ENCODE peak calls at places on chromosomes 16 and 17, in four cellular contexts. K is cardiac fibroblast, S is mucosa of descending colon, A is upper lobe of right lung. C is an unnamed sample.

GRCh38 chr17:46192484-46193245 is 564 bp downstream of the KANSL1 start:
- DNase-seq in A (peak), S (peak), K (peak), C (no peak)

GRCh38 chr17:28861393-28862203 is 6.8 kb downstream of the ERAL1 start:
- DNase-seq in K (no peak), S (no peak), A (no peak), C (no peak)

GRCh38 chr17:7491583-7491982 is 7.4 kb downstream of the POLR2A start:
- DNase-seq in S (no peak), K (no peak), A (no peak), C (no peak)

GRCh38 chr17:67212231-67212630 is 32.8 kb downstream of the HELZ start:
- DNase-seq in A (no peak), K (no peak), S (no peak), C (no peak)

GRCh38 chr17:56583772-56584171 is 9.7 kb upstream of the NOG start:
- DNase-seq in A (no peak), K (no peak), S (no peak), C (no peak)

GRCh38 chr17:59756236-59756818 is 48.9 kb downstream of the VMP1 start:
- DNase-seq in A (no peak), S (no peak), K (peak), C (no peak)

GRCh38 chr16:87366930-87367329 is 16.6 kb downstream of the FBXO31 start:
- DNase-seq in K (no peak), A (no peak), S (no peak), C (no peak)

GRCh38 chr16:10297341-10298006 is 88.4 kb upstream of the ATF7IP2 start:
- DNase-seq in A (no peak), S (no peak), K (no peak), C (no peak)

GRCh38 chr16:54447606-54448440 is 161.2 kb upstream of the IRX3 start:
- DNase-seq in S (no peak), K (peak), A (no peak), C (no peak)

GRCh38 chr16:55949518-55949917 is 74.3 kb upstream of the CES5A start:
- DNase-seq in A (no peak), S (no peak), K (peak), C (no peak)

GRCh38 chr16:3057181-3058166 is 8.0 kb upstream of the IL32 start:
- DNase-seq in K (no peak), A (no peak), S (peak), C (no peak)

GRCh38 chr17:59893617-59894100 is 738 bp downstream of the RPS6KB1 start:
- DNase-seq in S (no peak), A (no peak), K (peak), C (no peak)

GRCh38 chr16:83005653-83006160 is 378.9 kb downstream of the CDH13 start:
- DNase-seq in K (peak), A (no peak), S (no peak), C (no peak)

GRCh38 chr17:4440690-4441686 is 7.2 kb downstream of the SPNS3 start:
- DNase-seq in S (no peak), K (no peak), A (no peak), C (no peak)

GRCh38 chr17:50187403-50187735 is 14.1 kb downstream of the COL1A1 start:
- DNase-seq in K (peak), S (peak), A (no peak), C (no peak)

GRCh38 chr16:31476305-31477219 is 4.6 kb downstream of the TGFB1I1 start:
- DNase-seq in A (peak), K (no peak), S (peak), C (no peak)

GRCh38 chr17:6269474-6269873 is 165.4 kb downstream of the AIPL1 start:
- DNase-seq in A (no peak), K (peak), S (no peak), C (no peak)

GRCh38 chr17:45143767-45144198 is 4.5 kb upstream of the HEXIM1 start:
- DNase-seq in K (peak), A (peak), S (peak), C (peak)

GRCh38 chr17:32551186-32551955 is 64.6 kb downstream of the CDK5R1 start:
- DNase-seq in A (no peak), K (peak), S (no peak), C (no peak)

GRCh38 chr16:21076186-21076883 is 74.3 kb downstream of the DNAH3 start:
- DNase-seq in K (no peak), S (no peak), A (no peak), C (no peak)

GRCh38 chr17:43826206-43826605 is 6.7 kb downstream of the MPP3 start:
- DNase-seq in K (no peak), S (no peak), A (peak), C (no peak)

GRCh38 chr16:72848759-72849664 is 198.9 kb downstream of the ZFHX3 start:
- DNase-seq in K (peak), A (peak), S (peak), C (peak)

GRCh38 chr17:39208136-39208535 is 8.1 kb downstream of the RPL19 start:
- DNase-seq in A (peak), K (no peak), S (no peak), C (no peak)

GRCh38 chr16:27520982-27521673 is 28.6 kb downstream of the GTF3C1 start:
- DNase-seq in A (no peak), K (peak), S (no peak), C (no peak)

GRCh38 chr16:4910828-4911227 is 26.1 kb downstream of the PPL start:
- DNase-seq in K (no peak), A (no peak), S (no peak), C (no peak)

GRCh38 chr16:4908854-4909401 is 28.0 kb downstream of the PPL start:
- DNase-seq in K (no peak), A (no peak), S (no peak), C (no peak)

GRCh38 chr16:4911831-4912422 is 25.0 kb downstream of the PPL start:
- DNase-seq in S (no peak), A (no peak), K (peak), C (no peak)

GRCh38 chr16:4913130-4913773 is 23.7 kb downstream of the PPL start:
- DNase-seq in K (no peak), A (no peak), S (no peak), C (no peak)

DNA sequence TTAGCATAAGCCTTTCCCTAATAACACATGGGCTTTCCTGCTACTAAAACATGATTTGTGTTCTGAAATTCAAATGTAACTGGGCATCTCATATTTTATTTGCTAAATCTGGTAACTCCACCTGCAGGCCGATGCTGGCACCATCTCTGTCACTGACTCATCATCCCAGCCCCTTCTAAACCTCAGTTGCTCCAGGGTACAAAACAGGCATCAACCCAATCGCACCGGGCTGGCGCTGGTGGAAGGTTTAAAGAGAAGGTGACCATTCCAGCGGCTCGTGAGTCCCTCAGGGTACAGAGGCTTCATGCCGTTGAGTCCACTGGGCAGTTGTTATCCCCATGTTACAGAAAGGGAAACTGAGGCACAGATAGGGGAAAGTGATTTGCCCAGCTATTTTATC is 27.1 kb downstream of the PPL start:
- DNase-seq in S (no peak), A (no peak), K (no peak), C (no peak)
- TF ChIP-seq CTCF in S (no peak), A (no peak), K (no peak), C (peak)

DNA sequence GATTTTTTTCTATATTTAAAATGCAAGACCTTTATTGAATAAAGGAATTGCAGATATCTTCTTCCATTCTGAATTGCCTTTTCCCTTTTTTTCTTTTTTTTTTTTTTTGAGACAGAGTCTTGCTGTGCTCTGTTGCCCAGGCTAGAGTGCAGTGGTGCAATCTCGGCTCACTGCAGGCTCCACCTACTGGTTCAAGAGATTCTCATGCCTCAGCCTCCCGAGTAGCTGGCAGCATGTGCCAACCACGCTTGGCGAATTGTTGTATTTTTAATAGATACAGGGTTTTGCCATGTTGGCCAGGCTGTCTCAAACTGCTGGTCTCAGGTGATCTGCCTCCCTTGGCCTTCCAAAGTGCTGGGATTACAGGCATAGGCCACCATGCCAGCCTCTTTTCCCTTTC is 151.5 kb downstream of the CEP112 start:
- DNase-seq in K (no peak), A (no peak), S (no peak), C (no peak)
- TF ChIP-seq CTCF in K (no peak), A (peak), S (no peak), C (peak)

GRCh38 chr16:70605284-70605659 is 41.1 kb upstream of the IL34 start:
- DNase-seq in K (peak), A (no peak), S (no peak), C (no peak)
- TF ChIP-seq CTCF in K (no peak), A (no peak), S (no peak), C (no peak)

GRCh38 chr16:75644240-75645012 is 3.0 kb downstream of the KARS1 start:
- DNase-seq in K (no peak), S (no peak), A (no peak), C (no peak)
- TF ChIP-seq CTCF in K (no peak), S (no peak), A (no peak), C (no peak)

DNA sequence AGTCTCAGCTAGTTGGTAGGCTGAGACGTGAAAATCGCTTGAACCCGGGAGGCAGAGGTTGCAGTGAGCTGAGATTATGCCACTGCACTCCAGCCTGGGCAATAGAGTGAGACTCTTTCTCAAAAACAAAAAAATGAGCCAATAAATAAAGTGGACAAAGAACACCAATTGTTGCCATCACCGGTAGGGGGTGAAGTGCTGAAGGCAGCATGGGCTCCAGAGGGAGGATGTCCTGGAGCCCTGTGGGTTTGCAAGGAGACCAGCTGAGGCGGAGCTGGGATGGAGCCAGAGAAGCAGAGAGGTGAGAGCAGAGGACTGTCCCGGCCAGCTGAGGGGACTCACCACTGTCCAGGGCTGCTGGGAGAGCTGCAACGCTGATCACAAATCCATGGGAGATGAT is 13.8 kb downstream of the CHST6 start:
- DNase-seq in S (no peak), A (peak), K (no peak), C (no peak)
- TF ChIP-seq CTCF in S (no peak), A (no peak), K (no peak), C (no peak)

GRCh38 chr17:80982426-80982974 is 9.1 kb upstream of the CHMP6 start:
- DNase-seq in A (no peak), K (no peak), S (peak), C (no peak)

GRCh38 chr17:80981929-80982425 is 9.7 kb upstream of the CHMP6 start:
- DNase-seq in A (no peak), K (no peak), S (peak), C (no peak)

GRCh38 chr17:80980397-80981061 is 11.1 kb upstream of the CHMP6 start:
- DNase-seq in S (no peak), K (peak), A (no peak), C (no peak)

GRCh38 chr17:80979547-80980378 is 11.9 kb upstream of the CHMP6 start:
- DNase-seq in A (no peak), S (no peak), K (no peak), C (no peak)

DNA sequence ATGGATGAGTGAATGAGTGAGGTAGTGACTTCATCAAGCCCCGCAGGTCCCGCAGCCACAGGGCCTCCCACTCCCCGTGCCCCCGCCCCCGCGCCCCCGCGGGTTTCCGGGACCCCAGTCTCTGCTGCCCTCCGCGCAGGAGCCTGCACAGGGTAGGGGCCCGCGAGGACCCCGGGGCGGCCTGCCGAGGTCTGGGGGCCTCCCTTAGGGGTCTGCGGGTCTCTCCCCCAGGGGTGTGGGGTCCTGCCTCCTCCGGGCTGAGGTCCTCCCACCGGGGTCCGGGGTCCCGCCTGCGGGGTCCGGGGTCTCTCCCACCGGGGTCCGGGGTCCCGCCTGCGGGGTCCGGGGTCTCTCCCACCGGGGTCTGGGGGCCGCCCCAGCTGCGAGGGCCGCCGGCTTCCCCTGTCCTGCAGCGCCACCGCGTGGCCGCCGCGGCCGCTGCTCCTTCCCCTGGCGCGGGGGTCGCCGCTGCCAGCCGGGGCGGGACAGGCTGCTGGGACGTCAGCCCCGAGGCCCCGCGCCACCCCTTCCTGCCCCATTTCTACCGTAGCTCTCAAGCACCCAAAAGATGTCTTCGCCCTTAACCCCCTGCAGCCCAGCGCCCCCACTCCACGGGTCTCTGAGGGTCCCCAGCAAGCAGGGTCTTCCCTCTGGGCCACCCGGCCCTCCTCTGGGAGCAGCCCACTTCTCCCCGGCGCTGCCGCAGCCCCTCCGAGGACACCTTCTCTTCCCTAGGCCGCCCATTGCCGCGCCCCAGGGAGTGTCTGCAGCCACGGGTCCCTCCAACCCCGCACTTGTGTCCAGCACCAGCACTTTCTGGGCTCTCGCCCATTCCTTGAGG is 10.4 kb upstream of the CHMP6 start:
- DNase-seq in S (peak), A (no peak), K (no peak), C (no peak)
- TF ChIP-seq CTCF in S (peak), A (peak), K (peak), C (peak)

GRCh38 chr17:10396529-10397163 is 23.8 kb upstream of the MYH13 start:
- DNase-seq in S (no peak), K (no peak), A (no peak), C (no peak)

GRCh38 chr17:10394201-10394887 is 21.5 kb upstream of the MYH13 start:
- DNase-seq in S (no peak), A (no peak), K (no peak), C (no peak)

GRCh38 chr17:10403589-10403988 is 18.2 kb downstream of the MYH8 start:
- DNase-seq in S (no peak), A (no peak), K (no peak), C (no peak)

DNA sequence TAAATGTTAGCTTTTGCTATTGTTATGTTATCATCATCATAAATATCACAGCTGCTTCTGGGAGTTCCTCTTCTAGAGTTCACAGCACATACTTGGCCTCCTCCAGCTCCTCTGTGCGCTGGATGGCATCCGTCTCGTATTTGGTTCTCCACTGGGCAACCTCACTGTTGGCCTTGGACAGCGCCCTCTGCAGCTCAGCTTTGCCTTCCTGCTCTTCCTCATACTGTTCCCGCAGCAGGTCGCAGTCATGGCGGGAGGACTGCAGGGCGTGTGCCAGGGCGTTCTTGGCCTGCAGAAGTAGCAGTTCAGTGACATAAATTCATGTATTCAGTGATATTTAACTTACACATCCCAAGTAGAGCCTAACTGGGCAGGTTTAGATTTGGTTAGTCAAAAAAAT is 23.4 kb downstream of the MYH8 start:
- DNase-seq in S (no peak), K (no peak), A (no peak), C (no peak)
- TF ChIP-seq CTCF in S (no peak), K (no peak), A (no peak), C (no peak)

GRCh38 chr17:40284085-40284713 is 3.5 kb upstream of the CDC6 start:
- DNase-seq in A (no peak), S (no peak), K (peak), C (no peak)
- TF ChIP-seq CTCF in A (peak), S (no peak), K (peak), C (peak)

GRCh38 chr17:19237389-19238166 is 412 bp downstream of the EPN2 start:
- DNase-seq in K (no peak), A (peak), S (peak), C (no peak)
- TF ChIP-seq CTCF in K (no peak), A (peak), S (peak), C (peak)

C was measured in chondrocyte.